ENCODE peak calls at places on chromosomes 5 and 9, in six cellular contexts. O, K, G, A, M and Z are unnamed samples.
A peak's percentile ranks its signal among the peaks of the same experiment; 100 is the strongest.

GRCh38 chr9:15132107-15132506 is 174.9 kb downstream of the TTC39B start:
- DNase-seq in O (no peak), K (peak; percentile 17), G (no peak), A (no peak), M (no peak), Z (no peak)

GRCh38 chr9:97501177-97501971 is at the start of gene TMOD1:
- DNase-seq in O (peak; percentile 34), K (peak; percentile 48), G (peak; percentile 37), A (no peak), M (peak; percentile 43), Z (peak; percentile 69)

GRCh38 chr9:136881691-136882108 is 4.6 kb upstream of the TRAF2 start:
- DNase-seq in O (peak; percentile 44), K (peak; percentile 84), G (no peak), A (no peak), M (peak; percentile 13), Z (no peak)

GRCh38 chr9:74132986-74133385 is 364.1 kb upstream of the RORB start:
- DNase-seq in O (no peak), K (no peak), G (no peak), A (no peak), M (no peak), Z (peak; percentile 55)

GRCh38 chr9:92001244-92001643 is 51.2 kb upstream of the ROR2 start:
- DNase-seq in O (peak; percentile 37), K (peak; percentile 20), G (no peak), A (no peak), M (no peak), Z (no peak)

GRCh38 chr9:105656131-105656921 is 5.9 kb upstream of the TAL2 start:
- DNase-seq in O (no peak), K (no peak), G (no peak), A (no peak), M (peak; percentile 27), Z (peak; percentile 43)

GRCh38 chr5:142830241-142831018 is 60.3 kb downstream of the ARHGAP26 start:
- DNase-seq in O (peak; percentile 87), K (peak; percentile 22), G (no peak), A (no peak), M (peak; percentile 78), Z (no peak)

GRCh38 chr5:149325894-149326293 is 19.4 kb upstream of the GRPEL2 start:
- DNase-seq in O (no peak), K (no peak), G (no peak), A (no peak), M (no peak), Z (no peak)

GRCh38 chr5:26003966-26004365 is 1034.4 kb downstream of the CDH9 start:
- DNase-seq in O (no peak), K (peak; percentile 2), G (no peak), A (no peak), M (no peak), Z (no peak)

GRCh38 chr9:114484854-114485443 is 20.3 kb downstream of the WHRN start:
- DNase-seq in O (peak; percentile 87), K (peak; percentile 71), G (no peak), A (no peak), M (peak; percentile 39), Z (no peak)

GRCh38 chr9:77725820-77726219 is 77.7 kb upstream of the GNA14 start:
- DNase-seq in O (no peak), K (no peak), G (no peak), A (no peak), M (no peak), Z (no peak)

GRCh38 chr9:136943291-136944093 is 1.0 kb downstream of the FBXW5 start:
- DNase-seq in O (no peak), K (no peak), G (no peak), A (no peak), M (peak; percentile 40), Z (no peak)

GRCh38 chr5:146345240-146345577 is 6.6 kb downstream of the POU4F3 start:
- DNase-seq in O (no peak), K (no peak), G (no peak), A (no peak), M (no peak), Z (no peak)

GRCh38 chr5:169862348-169862905 is 117.9 kb downstream of the INSYN2B start:
- DNase-seq in O (peak; percentile 25), K (no peak), G (no peak), A (no peak), M (no peak), Z (no peak)

GRCh38 chr5:278646-279045 is 7.2 kb downstream of the PDCD6 start:
- DNase-seq in O (no peak), K (no peak), G (no peak), A (no peak), M (no peak), Z (no peak)

GRCh38 chr9:96302021-96302420 is at the start of gene HSD17B3:
- DNase-seq in O (peak; percentile 20), K (no peak), G (no peak), A (no peak), M (no peak), Z (no peak)

GRCh38 chr5:80254767-80255424 is 952 bp downstream of the SERINC5 start:
- DNase-seq in O (peak; percentile 28), K (peak; percentile 56), G (no peak), A (no peak), M (no peak), Z (no peak)
- H3K18ac ChIP-seq in O (peak overlapping the region; percentile 14), K (no peak overlapping the region), G (peak overlapping the region; percentile 9), A (peak overlapping the region; percentile 40), M (peak overlapping the region; percentile 97), Z (no peak overlapping the region)

GRCh38 chr5:157828031-157828948 is 30.7 kb downstream of the CLINT1 start:
- DNase-seq in O (no peak), K (no peak), G (no peak), A (no peak), M (no peak), Z (no peak)

GRCh38 chr5:157823655-157824054 is 35.3 kb downstream of the CLINT1 start:
- DNase-seq in O (no peak), K (no peak), G (no peak), A (no peak), M (no peak), Z (peak; percentile 25)

GRCh38 chr5:157828949-157829639 is 29.9 kb downstream of the CLINT1 start:
- DNase-seq in O (no peak), K (no peak), G (no peak), A (no peak), M (peak; percentile 42), Z (peak; percentile 62)

GRCh38 chr5:157821822-157822622 is 36.9 kb downstream of the CLINT1 start:
- DNase-seq in O (peak; percentile 70), K (peak; percentile 54), G (no peak), A (no peak), M (peak; percentile 33), Z (no peak)

GRCh38 chr5:157827429-157827828 is 31.5 kb downstream of the CLINT1 start:
- DNase-seq in O (peak; percentile 49), K (no peak), G (no peak), A (no peak), M (no peak), Z (no peak)
- H3K14ac ChIP-seq in O (no peak overlapping the region), K (no peak overlapping the region), G (no peak overlapping the region), A (no peak overlapping the region), M (no peak overlapping the region), Z (no peak overlapping the region)

GRCh38 chr9:126399251-126399650 is 72.6 kb downstream of the MVB12B start:
- DNase-seq in O (peak; percentile 35), K (no peak), G (no peak), A (no peak), M (no peak), Z (no peak)
- H3K18ac ChIP-seq in O (no peak overlapping the region), K (no peak overlapping the region), G (no peak overlapping the region), A (no peak overlapping the region), M (no peak overlapping the region), Z (no peak overlapping the region)

GRCh38 chr9:135565636-135566035 is 4.1 kb downstream of the PAEP start:
- DNase-seq in O (no peak), K (no peak), G (no peak), A (no peak), M (no peak), Z (no peak)
- H3K14ac ChIP-seq in O (no peak overlapping the region), K (no peak overlapping the region), G (peak overlapping the region; percentile 82), A (no peak overlapping the region), M (no peak overlapping the region), Z (no peak overlapping the region)

DNA sequence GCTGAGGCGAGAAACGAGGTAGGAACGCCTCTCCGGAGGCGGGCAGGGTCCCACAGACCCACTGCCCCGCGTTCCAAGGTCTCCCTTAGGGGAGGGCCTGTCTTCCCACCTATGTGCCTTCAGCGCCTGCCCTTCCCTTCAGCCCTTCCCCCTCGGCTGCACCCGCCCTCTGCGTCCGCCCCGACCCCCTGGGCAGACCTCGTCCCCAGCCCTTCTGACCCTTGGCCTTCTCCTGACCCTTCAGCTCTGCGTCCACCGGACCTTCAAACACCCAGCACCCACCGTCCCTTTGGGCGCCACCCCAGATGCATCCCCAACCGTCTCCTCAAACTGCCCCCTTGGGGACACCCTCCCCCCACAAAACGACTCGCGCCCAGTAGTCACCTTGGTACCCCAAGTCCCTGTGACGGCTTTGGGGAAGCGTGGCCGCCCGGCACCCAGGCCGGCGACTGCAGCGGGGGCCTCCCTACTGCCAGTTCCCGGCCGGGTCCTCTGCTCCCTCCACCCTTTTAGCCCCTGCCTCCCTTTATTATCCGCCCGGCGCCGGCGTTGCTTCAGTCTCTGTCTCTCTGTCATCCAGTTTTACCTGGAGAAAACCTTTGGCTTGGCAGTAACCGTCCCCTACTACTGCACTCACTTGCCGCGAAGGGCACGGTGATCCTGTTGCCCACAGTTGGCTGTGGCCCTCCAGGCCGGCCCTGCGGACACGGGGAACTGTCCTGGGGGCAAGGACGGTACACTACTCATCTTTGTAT is 421 bp downstream of the RUSC2 start:
- DNase-seq in O (no peak), K (no peak), G (no peak), A (no peak), M (peak; percentile 60), Z (peak; percentile 51)
- H3K18ac ChIP-seq in O (peak overlapping the region; percentile 64), K (peak overlapping the region; percentile 97), G (peak overlapping the region; percentile 98), A (peak overlapping the region; percentile 93), M (peak overlapping the region; percentile 52), Z (no peak overlapping the region)

DNA sequence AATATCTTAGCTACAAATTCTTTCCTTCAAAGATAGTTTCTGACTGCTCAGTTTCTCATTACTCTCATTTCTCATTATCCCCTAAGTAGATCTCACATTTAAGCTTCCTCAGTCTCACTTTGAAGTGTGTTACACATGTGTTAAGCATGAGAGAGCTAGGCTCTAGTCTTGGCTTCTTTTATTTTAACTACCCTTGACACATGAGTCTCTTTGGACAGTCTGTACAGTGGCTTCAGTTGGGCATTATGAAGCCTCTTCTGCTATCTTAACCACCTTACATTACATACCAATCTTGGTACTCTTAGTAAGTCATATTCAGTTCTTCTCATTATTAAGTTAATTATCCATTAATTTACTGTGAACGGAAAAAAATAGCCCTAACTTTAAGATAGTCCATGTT is 232.5 kb downstream of the FBXL17 start:
- DNase-seq in O (no peak), K (no peak), G (no peak), A (no peak), M (no peak), Z (no peak)
- H3K14ac ChIP-seq in O (no peak overlapping the region), K (no peak overlapping the region), G (no peak overlapping the region), A (no peak overlapping the region), M (no peak overlapping the region), Z (no peak overlapping the region)